ENCODE peak calls at places on chromosomes 1 and 21, in six cellular contexts. U, D, Z, P, N and T are unnamed samples.

GRCh38 chr1:167533851-167534300 is 15.5 kb upstream of the CD247 start:
- DNase-seq in U (peak; percentile 53), D (peak; percentile 52), Z (peak; percentile 29), P (peak; percentile 48), N (peak; percentile 50), T (no peak)

GRCh38 chr1:234743866-234744581 is 134.0 kb upstream of the IRF2BP2 start:
- DNase-seq in U (peak; percentile 91), D (peak; percentile 63), Z (no peak), P (no peak), N (peak; percentile 24), T (no peak)

GRCh38 chr1:66764994-66765578 is 12.8 kb downstream of the DYNLT5 start:
- DNase-seq in U (peak; percentile 67), D (peak; percentile 72), Z (peak; percentile 38), P (peak; percentile 31), N (peak; percentile 66), T (peak; percentile 34)

GRCh38 chr1:35570589-35571137 is 2.5 kb upstream of the TFAP2E start:
- DNase-seq in U (no peak), D (no peak), Z (no peak), P (no peak), N (peak; percentile 44), T (no peak)

GRCh38 chr1:11650331-11650991 is 3.8 kb downstream of the FBXO2 start:
- DNase-seq in U (peak; percentile 60), D (peak; percentile 47), Z (peak; percentile 64), P (peak; percentile 38), N (peak; percentile 49), T (no peak)

GRCh38 chr1:220565670-220566069 is 37.7 kb downstream of the MARK1 start:
- DNase-seq in U (no peak), D (no peak), Z (no peak), P (no peak), N (no peak), T (no peak)

GRCh38 chr1:22955146-22955545 is 17.5 kb downstream of the LACTBL1 start:
- DNase-seq in U (no peak), D (no peak), Z (no peak), P (no peak), N (no peak), T (no peak)

GRCh38 chr1:201419737-201420607 is 1.6 kb downstream of the TNNI1 start:
- DNase-seq in U (no peak), D (no peak), Z (no peak), P (no peak), N (no peak), T (no peak)

GRCh38 chr1:234438579-234438978 is 40.4 kb downstream of the TARBP1 start:
- DNase-seq in U (no peak), D (no peak), Z (no peak), P (no peak), N (no peak), T (no peak)

GRCh38 chr1:12544992-12545391 is 73.0 kb downstream of the DHRS3 start:
- DNase-seq in U (no peak), D (no peak), Z (no peak), P (no peak), N (no peak), T (no peak)

GRCh38 chr1:21935891-21936365 is 1.2 kb downstream of the HSPG2 start:
- DNase-seq in U (no peak), D (no peak), Z (no peak), P (no peak), N (no peak), T (no peak)

GRCh38 chr21:34364921-34365320 is 1.1 kb downstream of the KCNE2 start:
- DNase-seq in U (no peak), D (no peak), Z (no peak), P (no peak), N (no peak), T (no peak)

GRCh38 chr1:2942410-2942809 is 78.9 kb upstream of the ACTRT2 start:
- DNase-seq in U (no peak), D (no peak), Z (no peak), P (no peak), N (no peak), T (no peak)

GRCh38 chr1:172657586-172657985 is 1.3 kb upstream of the FASLG start:
- DNase-seq in U (no peak), D (no peak), Z (no peak), P (no peak), N (no peak), T (no peak)

GRCh38 chr1:54287821-54288220 is 87.9 kb downstream of the MRPL37 start:
- DNase-seq in U (no peak), D (peak; percentile 53), Z (peak; percentile 45), P (no peak), N (peak; percentile 63), T (no peak)

GRCh38 chr1:1032428-1032827 is 12.5 kb downstream of the AGRN start:
- DNase-seq in U (no peak), D (no peak), Z (no peak), P (no peak), N (no peak), T (no peak)

GRCh38 chr1:203278087-203278884 is 27.0 kb upstream of the BTG2 start:
- DNase-seq in U (peak; percentile 68), D (peak; percentile 60), Z (peak; percentile 55), P (no peak), N (peak; percentile 81), T (peak; percentile 39)

GRCh38 chr1:223179280-223179679 is 36.2 kb upstream of the TLR5 start:
- DNase-seq in U (no peak), D (no peak), Z (no peak), P (no peak), N (no peak), T (no peak)

GRCh38 chr1:90729484-90730246 is 12.6 kb upstream of the BARHL2 start:
- DNase-seq in U (no peak), D (no peak), Z (no peak), P (no peak), N (no peak), T (no peak)

GRCh38 chr1:91885331-91885715 is 628 bp downstream of the TGFBR3 start:
- DNase-seq in U (no peak), D (peak; percentile 8), Z (no peak), P (no peak), N (peak; percentile 12), T (no peak)

GRCh38 chr1:33332357-33332789 is 11.5 kb upstream of the A3GALT2 start:
- DNase-seq in U (peak; percentile 69), D (no peak), Z (no peak), P (no peak), N (peak; percentile 41), T (peak; percentile 70)

GRCh38 chr1:80656011-80656627 is 1144.6 kb upstream of the ADGRL2 start:
- DNase-seq in U (peak; percentile 17), D (peak; percentile 12), Z (no peak), P (peak; percentile 13), N (no peak), T (no peak)
- TF ChIP-seq CTCF in U (peak; percentile 47), D (peak; percentile 68), Z (peak; percentile 13), P (no peak), N (no peak), T (no peak)

GRCh38 chr1:31706384-31707058 is 2.7 kb upstream of the COL16A1 start:
- DNase-seq in U (no peak), D (no peak), Z (peak; percentile 29), P (no peak), N (peak; percentile 21), T (no peak)

GRCh38 chr1:31702836-31703404 is 897 bp downstream of the COL16A1 start:
- DNase-seq in U (no peak), D (no peak), Z (peak; percentile 22), P (no peak), N (peak; percentile 9), T (no peak)

GRCh38 chr1:31704261-31705079 is 653 bp upstream of the COL16A1 start:
- DNase-seq in U (peak; percentile 85), D (peak; percentile 32), Z (peak; percentile 46), P (no peak), N (peak; percentile 70), T (no peak)

GRCh38 chr1:31703431-31704260 is at the start of gene COL16A1:
- DNase-seq in U (peak; percentile 82), D (no peak), Z (peak; percentile 62), P (no peak), N (peak; percentile 52), T (no peak)

DNA sequence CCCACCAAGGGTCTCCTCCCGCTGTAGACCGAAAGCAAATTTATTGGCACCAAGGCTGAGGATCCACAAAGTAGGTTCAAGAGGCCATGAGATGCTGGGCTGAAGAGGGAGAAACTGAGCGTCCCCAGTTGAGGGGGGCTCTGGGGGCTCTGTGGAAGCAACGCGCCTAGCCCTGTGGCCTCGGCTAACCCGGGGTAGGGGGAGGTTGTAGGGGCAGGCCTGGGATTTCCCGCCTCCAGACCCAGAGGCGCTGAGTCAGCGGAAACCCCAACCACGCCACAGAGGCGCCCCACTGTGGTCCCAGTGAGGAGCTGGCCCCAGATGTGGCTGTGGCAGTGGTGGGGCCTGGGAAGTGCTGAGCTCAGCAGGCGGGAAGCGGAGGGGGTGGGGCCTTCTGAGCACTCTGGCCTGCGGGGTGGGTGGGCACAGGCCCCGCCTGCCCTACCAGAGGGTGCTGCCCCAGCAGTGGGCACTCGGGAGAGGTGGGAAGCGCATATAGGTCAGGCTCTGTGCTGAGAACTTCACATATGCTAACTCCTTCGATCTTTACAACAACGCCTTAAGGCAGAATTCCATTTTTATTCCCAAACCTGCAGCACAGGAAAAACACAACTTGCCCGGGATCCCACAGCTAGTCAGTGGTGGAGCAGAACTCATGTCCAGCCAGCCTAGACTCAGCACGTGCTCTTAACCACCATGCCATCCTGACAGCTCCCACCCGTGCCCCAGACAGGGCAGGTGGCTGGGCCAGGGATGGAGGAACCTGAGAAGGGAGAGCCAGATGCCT is 1.5 kb upstream of the COL16A1 start:
- DNase-seq in U (peak; percentile 79), D (peak; percentile 43), Z (peak; percentile 58), P (no peak), N (peak; percentile 55), T (no peak)
- TF ChIP-seq CTCF in U (peak; percentile 21), D (peak; percentile 63), Z (peak; percentile 34), P (peak; percentile 56), N (peak; percentile 60), T (peak; percentile 56)

DNA sequence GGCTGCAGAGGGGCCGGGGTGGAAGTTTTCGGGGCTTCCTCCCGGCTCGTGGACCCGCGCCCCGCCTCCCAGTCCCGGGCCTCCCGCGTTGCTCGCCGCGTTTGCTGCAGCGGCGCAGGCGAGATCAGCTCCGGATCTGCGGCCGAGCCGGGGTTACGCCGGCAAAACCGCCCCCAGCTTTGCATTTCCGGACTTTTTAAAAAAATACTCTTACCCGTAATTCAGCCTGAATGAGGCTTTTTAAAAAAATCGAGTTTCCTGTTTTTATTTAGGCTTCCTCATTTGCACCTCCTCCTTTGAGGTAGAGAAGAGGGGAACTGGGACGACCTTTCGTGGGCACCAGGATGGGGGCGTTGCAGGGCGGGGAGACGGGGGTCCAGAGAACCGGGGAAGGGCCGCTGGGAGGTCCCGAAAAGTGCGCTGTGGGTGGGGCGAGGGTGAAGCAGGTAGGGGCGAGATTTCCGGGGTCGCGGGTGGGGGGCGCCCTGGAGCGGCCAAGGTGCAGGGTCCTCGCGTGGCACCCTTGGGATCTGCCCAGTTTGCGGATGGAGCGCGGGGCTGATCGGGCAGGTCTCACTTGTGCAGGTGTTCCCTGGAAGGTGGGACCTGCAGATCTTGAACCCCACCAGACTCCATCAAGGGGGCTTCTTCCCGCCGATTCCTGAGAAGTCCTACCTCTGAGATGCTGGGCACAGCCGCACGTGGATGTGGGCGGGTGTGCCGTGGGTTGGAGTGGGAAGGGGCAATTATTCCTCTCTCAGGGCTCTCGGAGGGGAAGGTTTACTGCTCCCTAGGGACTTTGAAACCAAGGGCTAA is 1.1 kb downstream of the PIK3CD start:
- DNase-seq in U (no peak), D (peak; percentile 7), Z (no peak), P (no peak), N (peak; percentile 15), T (no peak)
- TF ChIP-seq CTCF in U (no peak), D (no peak), Z (no peak), P (no peak), N (no peak), T (no peak)

DNA sequence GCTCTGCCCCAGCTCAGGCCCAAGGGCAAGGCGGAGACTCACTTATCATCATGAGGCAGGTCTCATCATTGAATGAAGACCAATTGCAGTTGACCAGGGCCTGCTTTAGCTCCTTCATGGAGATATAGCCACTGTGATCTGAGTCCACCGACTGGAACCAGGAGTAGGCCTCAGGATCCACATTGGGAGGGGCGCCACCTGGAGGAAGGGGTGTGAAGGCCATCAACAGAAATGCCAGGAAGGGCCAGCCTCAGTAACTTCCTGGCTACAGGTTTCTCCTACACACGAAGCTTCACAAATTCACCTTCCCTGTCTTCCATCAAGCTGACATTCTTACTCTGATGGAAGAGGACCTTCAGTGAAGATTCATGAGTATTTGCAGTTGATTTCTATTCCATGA is 11.6 kb downstream of the PEF1 start:
- DNase-seq in U (no peak), D (peak; percentile 38), Z (no peak), P (no peak), N (no peak), T (no peak)
- TF ChIP-seq CTCF in U (peak; percentile 56), D (peak; percentile 77), Z (peak; percentile 60), P (peak; percentile 40), N (peak; percentile 40), T (peak; percentile 60)